ENCODE peak calls at places on chromosomes 3 and 15, in four cellular contexts. Y is stomach, T is IMR-90, M is mucosa of descending colon. K is an unnamed sample.

GRCh38 chr3:162117961-162118360 is 621.4 kb downstream of the OTOL1 start:
- DNase-seq in Y (no peak), T (no peak), M (no peak), K (no peak)

GRCh38 chr15:87877114-87877810 is 379.3 kb downstream of the NTRK3 start:
- DNase-seq in Y (no peak), T (peak), M (no peak), K (no peak)

GRCh38 chr15:68790910-68791309 is 29.8 kb downstream of the ANP32A start:
- DNase-seq in Y (no peak), T (no peak), M (no peak), K (no peak)

GRCh38 chr3:126450219-126450618 is 25.5 kb downstream of the ZXDC start:
- DNase-seq in Y (no peak), T (no peak), M (no peak), K (no peak)

GRCh38 chr3:22117751-22118346 is 366.8 kb upstream of the ZNF385D start:
- DNase-seq in Y (no peak), T (peak), M (no peak), K (peak)

GRCh38 chr3:155026999-155027591 is 53.0 kb upstream of the MME start:
- DNase-seq in Y (no peak), T (peak), M (no peak), K (no peak)

GRCh38 chr15:63030101-63030528 is 12.4 kb upstream of the TPM1 start:
- DNase-seq in Y (no peak), T (peak), M (no peak), K (no peak)

GRCh38 chr3:183698760-183699159 is 1.2 kb downstream of the YEATS2 start:
- DNase-seq in Y (no peak), T (peak), M (no peak), K (peak)

GRCh38 chr3:175457301-175457700 is 598.2 kb downstream of the NAALADL2 start:
- DNase-seq in Y (no peak), T (no peak), M (no peak), K (no peak)

GRCh38 chr3:103923907-103924306 is 1442.8 kb upstream of the ALCAM start:
- DNase-seq in Y (no peak), T (no peak), M (no peak), K (no peak)

GRCh38 chr3:81249540-81250029 is 511.9 kb downstream of the GBE1 start:
- DNase-seq in Y (no peak), T (peak), M (no peak), K (peak)

GRCh38 chr3:17154221-17154620 is 269.5 kb downstream of the PLCL2 start:
- DNase-seq in Y (no peak), T (no peak), M (no peak), K (no peak)

GRCh38 chr15:90425726-90426346 is 37.8 kb downstream of the IQGAP1 start:
- DNase-seq in Y (no peak), T (no peak), M (no peak), K (no peak)

GRCh38 chr3:115616461-115616860 is 6.8 kb upstream of the GAP43 start:
- DNase-seq in Y (no peak), T (no peak), M (no peak), K (peak)

GRCh38 chr15:85047271-85047948 is 65.8 kb downstream of the PDE8A start:
- DNase-seq in Y (no peak), T (peak), M (no peak), K (peak)

GRCh38 chr3:13764161-13764560 is 115.7 kb downstream of the WNT7A start:
- DNase-seq in Y (no peak), T (no peak), M (no peak), K (no peak)

GRCh38 chr3:170584585-170585007 is 1.3 kb downstream of the SLC7A14 start:
- DNase-seq in Y (peak), T (peak), M (peak), K (peak)

GRCh38 chr3:170585008-170585936 is 603 bp downstream of the SLC7A14 start:
- DNase-seq in Y (no peak), T (peak), M (peak), K (no peak)

GRCh38 chr3:170579646-170580045 is 6.2 kb downstream of the SLC7A14 start:
- DNase-seq in Y (no peak), T (no peak), M (no peak), K (no peak)
- TF ChIP-seq CTCF in Y (no peak), T (no peak), M (no peak), K (no peak)

GRCh38 chr3:39541442-39541841 is 74.0 kb downstream of the MOBP start:
- DNase-seq in Y (no peak), T (no peak), M (no peak), K (no peak)

GRCh38 chr3:39540162-39540921 is 72.9 kb downstream of the MOBP start:
- DNase-seq in Y (no peak), T (no peak), M (no peak), K (peak)

GRCh38 chr3:39542588-39542988 is 75.1 kb downstream of the MOBP start:
- DNase-seq in Y (no peak), T (no peak), M (no peak), K (no peak)

GRCh38 chr3:39541917-39542329 is 74.4 kb downstream of the MOBP start:
- DNase-seq in Y (no peak), T (peak), M (no peak), K (peak)
- H3K4me3 ChIP-seq in Y (no peak), T (no peak), M (no peak), K (no peak)

GRCh38 chr15:95946946-95947345 is 383.6 kb upstream of the NR2F2 start:
- DNase-seq in Y (no peak), T (no peak), M (no peak), K (no peak)
- TF ChIP-seq CTCF in Y (no peak), T (no peak), M (no peak), K (no peak)

GRCh38 chr15:52019394-52020252 is 604 bp downstream of the MAPK6 start:
- DNase-seq in Y (peak), T (peak), M (peak), K (peak)

GRCh38 chr15:52021128-52021671 is 2.2 kb downstream of the MAPK6 start:
- DNase-seq in Y (peak), T (peak), M (no peak), K (peak)

GRCh38 chr15:52018693-52019393 is at the start of gene MAPK6:
- DNase-seq in Y (peak), T (peak), M (peak), K (peak)

GRCh38 chr15:52020253-52021085 is 1.4 kb downstream of the MAPK6 start:
- DNase-seq in Y (no peak), T (peak), M (no peak), K (no peak)

DNA sequence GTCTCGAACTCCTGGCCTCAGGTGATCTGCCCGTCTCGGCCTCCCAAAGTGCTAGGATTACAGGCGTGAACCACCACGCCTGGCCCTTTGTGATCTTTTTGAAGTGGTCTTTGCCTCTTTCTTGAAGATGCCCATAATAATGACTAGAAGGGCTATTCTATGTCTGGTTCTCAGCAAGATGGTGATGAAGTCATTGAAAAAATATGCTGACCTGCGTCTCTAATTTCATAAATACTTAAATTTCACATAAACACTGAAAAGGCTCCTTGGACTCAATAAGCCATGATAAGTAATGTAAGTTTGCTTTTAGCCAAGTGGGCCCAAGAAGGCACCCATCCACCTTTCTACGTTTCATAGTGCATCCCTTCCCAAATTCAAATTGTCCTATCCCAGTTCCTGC is 775 bp upstream of the MAPK6 start:
- DNase-seq in Y (no peak), T (peak), M (no peak), K (no peak)
- H3K4me3 ChIP-seq in Y (peak), T (no peak), M (no peak), K (peak)

DNA sequence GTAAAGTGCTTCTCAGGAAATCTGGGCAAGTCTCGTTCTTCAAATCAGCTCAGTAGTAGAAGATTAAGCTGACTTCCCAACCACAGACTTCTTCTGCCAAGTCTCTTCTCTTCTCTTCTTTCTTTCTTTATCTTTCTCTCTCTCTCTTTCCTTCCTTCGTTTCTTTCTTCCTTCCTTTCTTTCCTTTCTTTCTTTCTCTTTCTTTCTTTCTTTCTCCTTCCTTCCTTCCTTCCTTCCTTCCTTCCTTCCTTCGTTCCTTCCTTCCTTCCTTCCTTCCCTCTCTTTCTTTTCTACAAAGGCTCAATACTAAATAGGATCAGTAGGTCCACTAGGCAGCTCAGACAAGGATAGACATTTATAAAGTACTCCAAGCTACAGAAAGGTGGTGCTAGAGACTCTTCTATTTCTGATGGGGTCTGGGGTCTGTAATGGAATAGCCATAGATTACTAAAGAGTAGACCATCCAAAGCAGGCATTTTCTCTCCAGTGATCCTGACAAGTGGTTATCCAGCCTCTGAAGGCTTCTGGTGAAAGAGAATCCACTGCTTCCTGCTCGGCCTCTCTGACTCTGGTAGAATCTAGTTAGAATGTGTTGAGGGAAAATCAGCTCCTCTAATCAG is 100.8 kb downstream of the TPRG1 start:
- DNase-seq in Y (no peak), T (no peak), M (no peak), K (no peak)
- TF ChIP-seq CTCF in Y (peak), T (no peak), M (no peak), K (peak)

DNA sequence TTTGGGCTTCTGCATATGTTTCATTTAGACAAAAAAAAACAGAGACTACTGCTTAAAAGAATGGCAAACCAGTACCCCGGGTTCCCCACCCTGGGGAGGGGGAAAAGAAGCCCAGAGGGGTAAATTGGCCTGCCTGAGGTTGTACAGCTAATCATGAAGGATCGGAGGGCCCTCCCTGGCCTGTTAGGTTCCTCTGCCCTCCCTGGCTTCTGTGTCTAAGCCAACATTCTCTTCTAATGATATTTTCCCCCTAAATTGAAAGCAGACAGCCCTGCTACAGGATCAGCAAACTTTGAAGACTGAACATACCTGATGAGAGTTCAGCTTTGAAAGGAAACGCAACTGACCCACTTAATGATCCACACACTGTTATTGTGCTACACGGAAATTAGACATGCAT is 2.5 kb downstream of the ARHGAP31 start:
- DNase-seq in Y (no peak), T (no peak), M (no peak), K (no peak)
- H3K4me3 ChIP-seq in Y (peak), T (no peak), M (no peak), K (no peak)

GRCh38 chr3:121152573-121152972 is 244.6 kb downstream of the STXBP5L start:
- DNase-seq in Y (no peak), T (no peak), M (no peak), K (peak)
- TF ChIP-seq CTCF in Y (no peak), T (no peak), M (no peak), K (peak)

GRCh38 chr3:134359121-134360010 is 14.9 kb downstream of the AMOTL2 start:
- DNase-seq in Y (no peak), T (no peak), M (peak), K (no peak)

GRCh38 chr3:134357914-134358811 is 16.1 kb downstream of the AMOTL2 start:
- DNase-seq in Y (peak), T (peak), M (peak), K (peak)

GRCh38 chr3:134356411-134357040 is 17.7 kb downstream of the AMOTL2 start:
- DNase-seq in Y (no peak), T (no peak), M (peak), K (no peak)

GRCh38 chr3:134355416-134355815 is 18.8 kb downstream of the AMOTL2 start:
- DNase-seq in Y (no peak), T (no peak), M (peak), K (no peak)

GRCh38 chr3:134357261-134357913 is 16.9 kb downstream of the AMOTL2 start:
- DNase-seq in Y (no peak), T (no peak), M (peak), K (no peak)
- H3K4me3 ChIP-seq in Y (no peak), T (no peak), M (no peak), K (no peak)